ENCODE peak calls at places on chromosomes 7 and 10, in five cellular contexts. One of them, this sample, is unnamed.

GRCh38 chr7:143393267-143394041 is 12.3 kb downstream of the ZYX start:
- DNase-seq in HT-29: no peak
- DNase-seq in GM04504: no peak
- DNase-seq in T-cell: no peak
- DNase-seq in GM20000: no peak
- DNase-seq in this sample: peak; percentile 87

GRCh38 chr10:21526184-21526951 is 886 bp upstream of the SKIDA1 start:
- DNase-seq in HT-29: peak; percentile 43
- DNase-seq in GM04504: no peak
- DNase-seq in T-cell: peak; percentile 56
- DNase-seq in GM20000: peak; percentile 78
- DNase-seq in this sample: peak; percentile 64

GRCh38 chr7:87225696-87226095 is 6.2 kb upstream of the TMEM243 start:
- DNase-seq in HT-29: no peak
- DNase-seq in GM04504: no peak
- DNase-seq in T-cell: no peak
- DNase-seq in GM20000: no peak
- DNase-seq in this sample: no peak

GRCh38 chr10:102832987-102833386 is 4.2 kb downstream of the CYP17A1 start:
- DNase-seq in HT-29: no peak
- DNase-seq in GM04504: peak; percentile 26
- DNase-seq in T-cell: no peak
- DNase-seq in GM20000: no peak
- DNase-seq in this sample: no peak

GRCh38 chr7:159033956-159034938 is 110.4 kb downstream of the VIPR2 start:
- DNase-seq in HT-29: no peak
- DNase-seq in GM04504: no peak
- DNase-seq in T-cell: no peak
- DNase-seq in GM20000: no peak
- DNase-seq in this sample: no peak

GRCh38 chr10:43892062-43892765 is 243.5 kb upstream of the ZNF32 start:
- DNase-seq in HT-29: no peak
- DNase-seq in GM04504: no peak
- DNase-seq in T-cell: no peak
- DNase-seq in GM20000: no peak
- DNase-seq in this sample: no peak

GRCh38 chr7:105009667-105010537 is 4.1 kb upstream of the KMT2E start:
- DNase-seq in HT-29: no peak
- DNase-seq in GM04504: no peak
- DNase-seq in T-cell: no peak
- DNase-seq in GM20000: no peak
- DNase-seq in this sample: no peak

GRCh38 chr10:117373848-117374505 is 1.3 kb downstream of the PDZD8 start:
- DNase-seq in HT-29: peak; percentile 72
- DNase-seq in GM04504: no peak
- DNase-seq in T-cell: peak; percentile 45
- DNase-seq in GM20000: peak; percentile 42
- DNase-seq in this sample: no peak

GRCh38 chr10:14742815-14743214 is 31.9 kb downstream of the FAM107B start:
- DNase-seq in HT-29: peak; percentile 2
- DNase-seq in GM04504: no peak
- DNase-seq in T-cell: no peak
- DNase-seq in GM20000: peak; percentile 28
- DNase-seq in this sample: no peak

GRCh38 chr7:50869108-50869716 is 86.5 kb upstream of the GRB10 start:
- DNase-seq in HT-29: peak; percentile 14
- DNase-seq in GM04504: peak; percentile 46
- DNase-seq in T-cell: no peak
- DNase-seq in GM20000: no peak
- DNase-seq in this sample: peak; percentile 8

GRCh38 chr7:23893942-23894890 is 184.2 kb downstream of the STK31 start:
- DNase-seq in HT-29: no peak
- DNase-seq in GM04504: no peak
- DNase-seq in T-cell: no peak
- DNase-seq in GM20000: no peak
- DNase-seq in this sample: no peak

GRCh38 chr7:41048771-41049170 is 654.1 kb downstream of the INHBA start:
- DNase-seq in HT-29: no peak
- DNase-seq in GM04504: no peak
- DNase-seq in T-cell: no peak
- DNase-seq in GM20000: no peak
- DNase-seq in this sample: no peak

GRCh38 chr10:92517034-92517655 is 56.7 kb downstream of the IDE start:
- DNase-seq in HT-29: peak; percentile 91
- DNase-seq in GM04504: peak; percentile 34
- DNase-seq in T-cell: peak; percentile 65
- DNase-seq in GM20000: peak; percentile 64
- DNase-seq in this sample: peak; percentile 66

GRCh38 chr7:131538071-131538790 is 18.2 kb downstream of the PODXL start:
- DNase-seq in HT-29: peak; percentile 98
- DNase-seq in GM04504: no peak
- DNase-seq in T-cell: no peak
- DNase-seq in GM20000: no peak
- DNase-seq in this sample: no peak

GRCh38 chr10:31819393-31819820 is 109.2 kb downstream of the ARHGAP12 start:
- DNase-seq in HT-29: no peak
- DNase-seq in GM04504: peak; percentile 81
- DNase-seq in T-cell: no peak
- DNase-seq in GM20000: no peak
- DNase-seq in this sample: no peak

GRCh38 chr10:82742478-82742877 is 867.5 kb downstream of the NRG3 start:
- DNase-seq in HT-29: peak; percentile 21
- DNase-seq in GM04504: peak; percentile 29
- DNase-seq in T-cell: no peak
- DNase-seq in GM20000: no peak
- DNase-seq in this sample: no peak

GRCh38 chr10:45460235-45460878 is 86.3 kb downstream of the ALOX5 start:
- DNase-seq in HT-29: no peak
- DNase-seq in GM04504: no peak
- DNase-seq in T-cell: no peak
- DNase-seq in GM20000: peak; percentile 48
- DNase-seq in this sample: no peak

GRCh38 chr7:29454899-29455451 is 108.7 kb upstream of the PRR15 start:
- DNase-seq in HT-29: no peak
- DNase-seq in GM04504: no peak
- DNase-seq in T-cell: no peak
- DNase-seq in GM20000: no peak
- DNase-seq in this sample: no peak

GRCh38 chr10:69087600-69088470 is at the start of gene SRGN:
- DNase-seq in HT-29: no peak
- DNase-seq in GM04504: no peak
- DNase-seq in T-cell: peak; percentile 87
- DNase-seq in GM20000: peak; percentile 73
- DNase-seq in this sample: no peak

GRCh38 chr7:27952393-27953290 is 212.7 kb downstream of the TAX1BP1 start:
- DNase-seq in HT-29: no peak
- DNase-seq in GM04504: no peak
- DNase-seq in T-cell: no peak
- DNase-seq in GM20000: no peak
- DNase-seq in this sample: no peak

GRCh38 chr10:60282771-60283353 is 106.8 kb downstream of the ANK3 start:
- DNase-seq in HT-29: peak; percentile 74
- DNase-seq in GM04504: no peak
- DNase-seq in T-cell: no peak
- DNase-seq in GM20000: no peak
- DNase-seq in this sample: peak; percentile 66

GRCh38 chr10:87550741-87551140 is 46.0 kb downstream of the MINPP1 start:
- DNase-seq in HT-29: no peak
- DNase-seq in GM04504: no peak
- DNase-seq in T-cell: no peak
- DNase-seq in GM20000: no peak
- DNase-seq in this sample: no peak

GRCh38 chr10:32981760-32982159 is 23.7 kb upstream of the ITGB1 start:
- DNase-seq in HT-29: peak; percentile 76
- DNase-seq in GM04504: no peak
- DNase-seq in T-cell: no peak
- DNase-seq in GM20000: no peak
- DNase-seq in this sample: no peak

GRCh38 chr10:35413985-35414861 is 77.9 kb downstream of the CCNY start:
- DNase-seq in HT-29: no peak
- DNase-seq in GM04504: no peak
- DNase-seq in T-cell: no peak
- DNase-seq in GM20000: no peak
- DNase-seq in this sample: peak; percentile 46

GRCh38 chr7:30029696-30030095 is 1.5 kb downstream of the PLEKHA8 start:
- DNase-seq in HT-29: peak; percentile 65
- DNase-seq in GM04504: no peak
- DNase-seq in T-cell: no peak
- DNase-seq in GM20000: peak; percentile 12
- DNase-seq in this sample: no peak

GRCh38 chr10:88991161-88991899 is 732 bp downstream of the FAS start:
- DNase-seq in HT-29: peak; percentile 52
- DNase-seq in GM04504: no peak
- DNase-seq in T-cell: peak; percentile 52
- DNase-seq in GM20000: peak; percentile 78
- DNase-seq in this sample: peak; percentile 54

GRCh38 chr10:79021331-79021907 is 47.3 kb upstream of the ZMIZ1 start:
- DNase-seq in HT-29: no peak
- DNase-seq in GM04504: no peak
- DNase-seq in T-cell: no peak
- DNase-seq in GM20000: no peak
- DNase-seq in this sample: no peak

GRCh38 chr10:133123746-133124356 is 36.1 kb downstream of the ADGRA1 start:
- DNase-seq in HT-29: no peak
- DNase-seq in GM04504: no peak
- DNase-seq in T-cell: no peak
- DNase-seq in GM20000: no peak
- DNase-seq in this sample: no peak

GRCh38 chr10:132363921-132364593 is 32.1 kb downstream of the LRRC27 start:
- DNase-seq in HT-29: no peak
- DNase-seq in GM04504: no peak
- DNase-seq in T-cell: no peak
- DNase-seq in GM20000: no peak
- DNase-seq in this sample: peak; percentile 45

GRCh38 chr10:11757452-11757819 is 15.3 kb downstream of the ECHDC3 start:
- DNase-seq in HT-29: peak; percentile 47
- DNase-seq in GM04504: peak; percentile 62
- DNase-seq in T-cell: no peak
- DNase-seq in GM20000: no peak
- DNase-seq in this sample: peak; percentile 93

GRCh38 chr7:151776446-151776845 is 100.5 kb downstream of the PRKAG2 start:
- DNase-seq in HT-29: no peak
- DNase-seq in GM04504: no peak
- DNase-seq in T-cell: no peak
- DNase-seq in GM20000: no peak
- DNase-seq in this sample: no peak

GRCh38 chr10:75062191-75062849 is 49.1 kb upstream of the SAMD8 start:
- DNase-seq in HT-29: no peak
- DNase-seq in GM04504: peak; percentile 94
- DNase-seq in T-cell: no peak
- DNase-seq in GM20000: no peak
- DNase-seq in this sample: no peak